ENCODE peak calls at places on chromosome 11, in four cellular contexts. One of them, this sample, is unnamed.

GRCh38 chr11:121446752-121447156 is 5.4 kb upstream of the SORL1 start:
- DNase-seq in K562: no peak
- DNase-seq in GM12878: no peak
- DNase-seq in HepG2: peak
- DNase-seq in this sample: peak

GRCh38 chr11:110311783-110312578 is 15.6 kb upstream of the RDX start:
- DNase-seq in K562: peak
- DNase-seq in GM12878: no peak
- DNase-seq in HepG2: no peak
- DNase-seq in this sample: no peak

GRCh38 chr11:91804057-91804456 is 420.6 kb upstream of the FAT3 start:
- DNase-seq in K562: no peak
- DNase-seq in GM12878: no peak
- DNase-seq in HepG2: no peak
- DNase-seq in this sample: peak

GRCh38 chr11:118212131-118212725 is 12.6 kb downstream of the JAML start:
- DNase-seq in K562: peak
- DNase-seq in GM12878: no peak
- DNase-seq in HepG2: peak
- DNase-seq in this sample: no peak

GRCh38 chr11:13114566-13115465 is 105.7 kb downstream of the RASSF10 start:
- DNase-seq in K562: peak
- DNase-seq in GM12878: no peak
- DNase-seq in HepG2: peak
- DNase-seq in this sample: peak

GRCh38 chr11:130448416-130449068 is at the start of gene ADAMTS15:
- DNase-seq in K562: no peak
- DNase-seq in GM12878: no peak
- DNase-seq in HepG2: peak
- DNase-seq in this sample: peak

GRCh38 chr11:43735931-43736330 is 55.4 kb downstream of the HSD17B12 start:
- DNase-seq in K562: no peak
- DNase-seq in GM12878: no peak
- DNase-seq in HepG2: no peak
- DNase-seq in this sample: no peak

GRCh38 chr11:63871962-63872832 is 33.3 kb downstream of the MARK2 start:
- DNase-seq in K562: peak
- DNase-seq in GM12878: peak
- DNase-seq in HepG2: peak
- DNase-seq in this sample: peak

GRCh38 chr11:102940714-102941588 is 14.6 kb downstream of the MMP13 start:
- DNase-seq in K562: peak
- DNase-seq in GM12878: peak
- DNase-seq in HepG2: peak
- DNase-seq in this sample: peak

GRCh38 chr11:47154738-47155570 is 21.7 kb downstream of the ARFGAP2 start:
- DNase-seq in K562: no peak
- DNase-seq in GM12878: no peak
- DNase-seq in HepG2: no peak
- DNase-seq in this sample: no peak

GRCh38 chr11:9573775-9574555 is 495 bp downstream of the WEE1 start:
- DNase-seq in K562: no peak
- DNase-seq in GM12878: no peak
- DNase-seq in HepG2: no peak
- DNase-seq in this sample: peak

GRCh38 chr11:80958966-80959365 is 1518.1 kb upstream of the TENM4 start:
- DNase-seq in K562: no peak
- DNase-seq in GM12878: no peak
- DNase-seq in HepG2: no peak
- DNase-seq in this sample: no peak

GRCh38 chr11:117492578-117493251 is 165.1 kb downstream of the CEP164 start:
- DNase-seq in K562: no peak
- DNase-seq in GM12878: no peak
- DNase-seq in HepG2: no peak
- DNase-seq in this sample: peak

GRCh38 chr11:61609000-61609969 is 28.4 kb upstream of the SYT7 start:
- DNase-seq in K562: no peak
- DNase-seq in GM12878: no peak
- DNase-seq in HepG2: peak
- DNase-seq in this sample: no peak
- TF ChIP-seq FOXM1 in K562: no peak
- TF ChIP-seq FOXM1 in GM12878: no peak
- TF ChIP-seq FOXM1 in HepG2: no peak
- TF ChIP-seq FOXM1 in this sample: no peak

GRCh38 chr11:96204721-96205459 is 138.1 kb downstream of the MAML2 start:
- DNase-seq in K562: no peak
- DNase-seq in GM12878: no peak
- DNase-seq in HepG2: no peak
- DNase-seq in this sample: no peak
- TF ChIP-seq SMC3 in K562: no peak
- TF ChIP-seq SMC3 in GM12878: no peak
- TF ChIP-seq SMC3 in HepG2: no peak
- TF ChIP-seq SMC3 in this sample: no peak

GRCh38 chr11:57179701-57180100 is 2.1 kb upstream of the LRRC55 start:
- DNase-seq in K562: no peak
- DNase-seq in GM12878: no peak
- DNase-seq in HepG2: no peak
- DNase-seq in this sample: no peak

GRCh38 chr11:57180964-57181363 is 789 bp upstream of the LRRC55 start:
- DNase-seq in K562: no peak
- DNase-seq in GM12878: no peak
- DNase-seq in HepG2: no peak
- DNase-seq in this sample: no peak

GRCh38 chr11:57181678-57182305 is at the start of gene LRRC55:
- DNase-seq in K562: no peak
- DNase-seq in GM12878: no peak
- DNase-seq in HepG2: no peak
- DNase-seq in this sample: no peak

GRCh38 chr11:57182896-57183295 is 1.1 kb downstream of the LRRC55 start:
- DNase-seq in K562: no peak
- DNase-seq in GM12878: no peak
- DNase-seq in HepG2: no peak
- DNase-seq in this sample: no peak

GRCh38 chr11:57180141-57180561 is 1.6 kb upstream of the LRRC55 start:
- DNase-seq in K562: no peak
- DNase-seq in GM12878: no peak
- DNase-seq in HepG2: no peak
- DNase-seq in this sample: no peak
- TF ChIP-seq FOXM1 in K562: no peak
- TF ChIP-seq FOXM1 in GM12878: no peak
- TF ChIP-seq FOXM1 in HepG2: no peak
- TF ChIP-seq FOXM1 in this sample: no peak

GRCh38 chr11:75539459-75540022 is 13.8 kb upstream of the GDPD5 start:
- DNase-seq in K562: no peak
- DNase-seq in GM12878: no peak
- DNase-seq in HepG2: no peak
- DNase-seq in this sample: no peak

GRCh38 chr11:75538150-75538942 is 12.6 kb upstream of the GDPD5 start:
- DNase-seq in K562: peak
- DNase-seq in GM12878: no peak
- DNase-seq in HepG2: no peak
- DNase-seq in this sample: no peak

GRCh38 chr11:75535039-75535563 is 9.4 kb upstream of the GDPD5 start:
- DNase-seq in K562: peak
- DNase-seq in GM12878: no peak
- DNase-seq in HepG2: no peak
- DNase-seq in this sample: no peak

GRCh38 chr11:75537740-75538139 is 12.0 kb upstream of the GDPD5 start:
- DNase-seq in K562: no peak
- DNase-seq in GM12878: no peak
- DNase-seq in HepG2: no peak
- DNase-seq in this sample: no peak

GRCh38 chr11:75536786-75537629 is 11.3 kb upstream of the GDPD5 start:
- DNase-seq in K562: peak
- DNase-seq in GM12878: peak
- DNase-seq in HepG2: no peak
- DNase-seq in this sample: no peak
- TF ChIP-seq SMC3 in K562: no peak
- TF ChIP-seq SMC3 in GM12878: no peak
- TF ChIP-seq SMC3 in HepG2: no peak
- TF ChIP-seq SMC3 in this sample: no peak